ENCODE peak calls at places on chromosomes 7 and 10, in five cellular contexts. Q is transverse colon, X is tibial nerve, I is ovary, F is IMR-90. N is an unnamed sample.

GRCh38 chr7:51007708-51008505 is 225.2 kb upstream of the GRB10 start:
- DNase-seq in Q (no peak), I (no peak), X (peak; percentile 3), F (no peak), N (no peak)

GRCh38 chr10:70932415-70933196 is 44.2 kb upstream of the PCBD1 start:
- DNase-seq in I (no peak), X (no peak), F (no peak), Q (peak; percentile 19), N (no peak)

GRCh38 chr7:116354546-116355422 is 144.4 kb downstream of the TES start:
- DNase-seq in I (peak; percentile 74), F (peak; percentile 98), Q (peak; percentile 28), X (peak; percentile 38), N (peak; percentile 14)

GRCh38 chr7:130393095-130393494 is 12.8 kb downstream of the CPA1 start:
- DNase-seq in X (no peak), I (peak; percentile 57), F (peak; percentile 80), Q (no peak), N (no peak)

GRCh38 chr7:85041599-85042216 is 145.1 kb downstream of the SEMA3D start:
- DNase-seq in F (peak; percentile 69), X (peak; percentile 78), I (peak; percentile 42), Q (peak; percentile 68), N (peak; percentile 15)

GRCh38 chr7:7565746-7566650 is 686 bp upstream of the MIOS start:
- DNase-seq in I (peak; percentile 37), Q (peak; percentile 25), X (no peak), F (no peak), N (no peak)

GRCh38 chr7:73642834-73643233 is 18.5 kb upstream of the MLXIPL start:
- DNase-seq in Q (no peak), X (no peak), F (no peak), I (no peak), N (no peak)

GRCh38 chr7:123367508-123368122 is 166.8 kb downstream of the IQUB start:
- DNase-seq in X (no peak), Q (no peak), I (no peak), F (no peak), N (peak; percentile 49)

GRCh38 chr7:19533266-19533665 is 175.6 kb downstream of the POLR1F start:
- DNase-seq in Q (no peak), F (no peak), X (no peak), I (no peak), N (no peak)

GRCh38 chr10:55750458-55750857 is 610.6 kb downstream of the ZWINT start:
- DNase-seq in X (no peak), F (no peak), Q (no peak), I (no peak), N (no peak)

GRCh38 chr7:155380221-155380861 is 77.6 kb upstream of the EN2 start:
- DNase-seq in Q (peak; percentile 74), I (peak; percentile 42), X (peak; percentile 49), F (peak; percentile 54), N (peak; percentile 70)

GRCh38 chr7:139230774-139231512 is at the start of gene UBN2:
- DNase-seq in F (peak; percentile 97), Q (peak; percentile 98), X (peak; percentile 91), I (peak; percentile 97), N (peak; percentile 97)

GRCh38 chr7:121385800-121386179 is 10.3 kb downstream of the FAM3C start:
- DNase-seq in F (peak; percentile 15), Q (no peak), X (no peak), I (no peak), N (no peak)

GRCh38 chr10:43926371-43926770 is 277.7 kb upstream of the ZNF32 start:
- DNase-seq in F (no peak), Q (no peak), X (no peak), I (no peak), N (no peak)

GRCh38 chr10:124558339-124558685 is 96.7 kb downstream of the LHPP start:
- DNase-seq in Q (no peak), X (no peak), F (no peak), I (no peak), N (no peak)

GRCh38 chr10:93816123-93816747 is 58.5 kb downstream of the LGI1 start:
- DNase-seq in F (peak; percentile 47), I (peak; percentile 26), X (peak; percentile 72), Q (peak; percentile 72), N (peak; percentile 52)

GRCh38 chr10:17918187-17918903 is 33.4 kb upstream of the SLC39A12 start:
- DNase-seq in Q (no peak), F (no peak), I (no peak), X (no peak), N (no peak)

GRCh38 chr7:34939175-34939574 is 98.1 kb downstream of the DPY19L1 start:
- DNase-seq in F (peak; percentile 94), I (no peak), Q (no peak), X (no peak), N (no peak)

GRCh38 chr7:26990268-26990667 is 105.5 kb downstream of the HOXA1 start:
- DNase-seq in Q (no peak), I (no peak), X (peak; percentile 14), F (peak; percentile 33), N (no peak)

GRCh38 chr7:147804032-147804431 is 786.5 kb upstream of the C7orf33 start:
- DNase-seq in I (no peak), F (no peak), X (no peak), Q (no peak), N (no peak)

GRCh38 chr7:2003451-2003930 is 229.3 kb downstream of the MAD1L1 start:
- DNase-seq in X (no peak), I (peak; percentile 3), F (no peak), Q (no peak), N (no peak)

GRCh38 chr7:127983804-127984332 is 47.4 kb downstream of the LRRC4 start:
- DNase-seq in I (no peak), Q (no peak), F (peak; percentile 24), X (no peak), N (peak; percentile 42)

GRCh38 chr7:20535541-20535940 is 79.9 kb upstream of the ABCB5 start:
- DNase-seq in X (no peak), I (no peak), Q (no peak), F (no peak), N (no peak)

GRCh38 chr10:100151901-100152300 is 33.9 kb downstream of the ERLIN1 start:
- DNase-seq in X (no peak), F (no peak), I (no peak), Q (no peak), N (peak; percentile 17)
- TF ChIP-seq POLR2A in X (no peak), F (no peak), I (no peak), Q (no peak), N (no peak)

GRCh38 chr7:132066776-132067175 is 509.5 kb downstream of the PLXNA4 start:
- DNase-seq in X (no peak), I (peak; percentile 42), F (peak; percentile 48), Q (peak; percentile 20), N (no peak)
- TF ChIP-seq POLR2A in X (no peak), I (no peak), F (no peak), Q (no peak), N (no peak)

GRCh38 chr7:32500922-32501341 is 5.6 kb downstream of the AVL9 start:
- DNase-seq in X (no peak), I (no peak), Q (no peak), F (peak; percentile 62), N (peak; percentile 57)

GRCh38 chr7:32494946-32495297 is 367 bp upstream of the AVL9 start:
- DNase-seq in I (no peak), Q (no peak), X (peak; percentile 10), F (no peak), N (no peak)

GRCh38 chr7:32496052-32496813 is 944 bp downstream of the AVL9 start:
- DNase-seq in X (no peak), I (no peak), F (no peak), Q (no peak), N (peak; percentile 58)

GRCh38 chr7:32490127-32490796 is at the start of gene LSM5:
- DNase-seq in F (peak; percentile 95), I (peak; percentile 86), Q (peak; percentile 93), X (peak; percentile 86), N (peak; percentile 96)

DNA sequence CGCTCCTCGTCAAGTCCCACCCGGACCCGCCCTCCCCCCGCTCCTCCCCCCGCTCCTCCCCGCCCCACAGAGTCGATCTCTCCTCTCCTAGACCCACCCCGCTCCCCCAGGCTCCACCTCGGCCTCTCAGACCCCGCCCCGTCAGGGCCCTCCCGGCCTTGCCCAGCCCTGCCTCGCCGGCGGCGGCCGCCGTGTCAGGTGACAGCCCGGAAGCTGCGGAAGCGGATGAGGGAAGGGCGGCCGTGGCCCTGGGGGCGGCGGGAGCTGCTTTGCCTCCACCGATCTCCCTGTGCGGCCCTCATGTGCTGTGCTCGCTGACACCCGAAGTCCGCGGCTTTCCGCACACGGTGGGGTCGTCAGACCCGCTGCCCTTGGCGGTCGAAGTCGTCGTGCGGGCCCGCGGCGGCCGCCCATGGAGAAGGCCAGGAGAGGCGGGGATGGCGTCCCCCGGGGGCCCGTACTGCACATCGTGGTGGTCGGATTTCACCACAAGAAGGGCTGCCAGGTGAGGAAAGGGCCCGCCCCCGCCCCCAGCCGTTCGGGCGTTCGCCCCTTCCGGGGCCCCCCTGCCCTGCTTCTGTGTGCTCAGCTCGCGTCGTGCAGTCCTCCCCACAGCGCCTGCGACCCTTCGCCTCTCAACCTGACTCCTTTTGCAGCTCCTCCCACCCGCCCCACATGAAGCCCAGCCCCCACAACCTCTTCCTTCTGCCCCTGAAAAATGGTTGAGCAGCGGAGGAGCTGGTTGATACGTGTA is at the start of gene AVL9:
- DNase-seq in Q (peak; percentile 99), I (peak; percentile 97), X (peak; percentile 94), F (peak; percentile 93), N (peak; percentile 96)
- TF ChIP-seq POLR2A in Q (peak; percentile 95), I (peak; percentile 82), X (peak; percentile 80), F (peak; percentile 90), N (peak; percentile 87)

DNA sequence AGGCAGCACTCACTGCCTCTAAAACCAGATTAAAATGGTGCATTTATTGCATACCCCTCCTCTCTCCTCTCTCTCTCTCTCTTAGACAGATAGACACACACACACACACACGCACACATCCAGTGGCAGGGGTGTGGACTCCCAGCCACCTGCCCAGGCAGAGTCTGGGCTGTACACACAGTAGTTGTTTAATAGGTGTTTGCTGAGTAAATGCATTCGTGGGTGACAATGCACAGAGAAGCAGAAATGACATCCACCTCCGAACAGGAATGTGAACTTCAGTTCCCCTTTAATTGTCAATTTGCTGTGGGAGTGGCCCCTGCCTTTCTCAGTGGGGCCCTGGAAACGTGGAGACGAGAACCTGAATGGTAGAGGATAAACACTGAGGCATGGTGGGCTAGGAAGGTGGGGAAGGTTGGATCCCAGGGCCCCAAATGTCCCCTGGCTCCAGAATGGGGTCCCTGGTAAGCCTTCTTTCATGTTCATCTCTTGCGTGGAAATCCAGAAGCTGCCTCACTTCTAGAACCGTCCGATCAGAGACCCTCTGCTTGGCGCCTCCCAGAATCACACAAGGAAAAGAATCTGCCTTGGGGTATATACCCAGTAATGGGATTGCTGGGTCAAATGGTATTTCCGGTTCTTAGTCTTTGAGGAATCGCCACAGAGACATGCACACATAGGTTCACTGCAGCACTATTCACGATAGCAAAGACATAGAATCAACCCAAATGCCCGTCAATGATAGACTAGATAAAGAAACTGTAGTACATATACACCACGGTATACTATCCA is 58.5 kb upstream of the ECHDC3 start:
- DNase-seq in I (no peak), F (no peak), Q (peak; percentile 28), X (no peak), N (no peak)
- TF ChIP-seq POLR2A in I (no peak), F (no peak), Q (no peak), X (no peak), N (no peak)

GRCh38 chr7:12403287-12404181 is at the start of gene VWDE:
- DNase-seq in I (no peak), Q (peak; percentile 71), X (no peak), F (no peak), N (peak; percentile 19)
- TF ChIP-seq POLR2A in I (no peak), Q (no peak), X (no peak), F (no peak), N (peak; percentile 39)

N was measured in erythroblast.